ENCODE peak calls at places on chromosomes 16 and 17, in five cellular contexts. One of them, this sample, is unnamed. For H3K27me3, the result is how much of the 10 kb centered on the place peaks cover.

GRCh38 chr17:82374626-82375331 is 3.2 kb downstream of the UTS2R start:
- DNase-seq in lung: no peak
- DNase-seq in left ventricle myocardium inferior: no peak
- DNase-seq in upper lobe of right lung: no peak
- DNase-seq in left lung: peak
- DNase-seq in this sample: no peak

GRCh38 chr17:79046501-79047280 is 22.7 kb downstream of the C1QTNF1 start:
- DNase-seq in lung: no peak
- DNase-seq in left ventricle myocardium inferior: peak
- DNase-seq in upper lobe of right lung: peak
- DNase-seq in left lung: no peak
- DNase-seq in this sample: no peak

GRCh38 chr17:78822552-78822951 is 18.1 kb downstream of the USP36 start:
- DNase-seq in lung: no peak
- DNase-seq in left ventricle myocardium inferior: no peak
- DNase-seq in upper lobe of right lung: no peak
- DNase-seq in left lung: no peak
- DNase-seq in this sample: no peak

GRCh38 chr16:78884199-78884598 is 716.3 kb downstream of the MAF start:
- DNase-seq in lung: no peak
- DNase-seq in left ventricle myocardium inferior: no peak
- DNase-seq in upper lobe of right lung: no peak
- DNase-seq in left lung: no peak
- DNase-seq in this sample: no peak

GRCh38 chr16:1791943-1792812 is 1.3 kb downstream of the IGFALS start:
- DNase-seq in lung: no peak
- DNase-seq in left ventricle myocardium inferior: no peak
- DNase-seq in upper lobe of right lung: peak
- DNase-seq in left lung: peak
- DNase-seq in this sample: no peak

GRCh38 chr17:43559161-43559816 is 13.1 kb upstream of the ETV4 start:
- DNase-seq in lung: no peak
- DNase-seq in left ventricle myocardium inferior: no peak
- DNase-seq in upper lobe of right lung: no peak
- DNase-seq in left lung: no peak
- DNase-seq in this sample: peak

GRCh38 chr16:73047536-73048291 is at the start of gene ZFHX3:
- DNase-seq in lung: peak
- DNase-seq in left ventricle myocardium inferior: peak
- DNase-seq in upper lobe of right lung: peak
- DNase-seq in left lung: peak
- DNase-seq in this sample: peak

GRCh38 chr16:22638393-22639206 is 127.9 kb downstream of the NPIPB5 start:
- DNase-seq in lung: no peak
- DNase-seq in left ventricle myocardium inferior: no peak
- DNase-seq in upper lobe of right lung: no peak
- DNase-seq in left lung: no peak
- DNase-seq in this sample: no peak

GRCh38 chr16:48194828-48195566 is 39.2 kb upstream of the ABCC12 start:
- DNase-seq in lung: no peak
- DNase-seq in left ventricle myocardium inferior: no peak
- DNase-seq in upper lobe of right lung: no peak
- DNase-seq in left lung: no peak
- DNase-seq in this sample: no peak

GRCh38 chr17:21161498-21162393 is 35.0 kb downstream of the DHRS7B start:
- DNase-seq in lung: no peak
- DNase-seq in left ventricle myocardium inferior: no peak
- DNase-seq in upper lobe of right lung: no peak
- DNase-seq in left lung: no peak
- DNase-seq in this sample: no peak

GRCh38 chr16:55189975-55190636 is 133.9 kb upstream of the IRX6 start:
- DNase-seq in lung: no peak
- DNase-seq in left ventricle myocardium inferior: no peak
- DNase-seq in upper lobe of right lung: no peak
- DNase-seq in left lung: no peak
- DNase-seq in this sample: no peak

GRCh38 chr17:57211543-57211942 is 44.8 kb upstream of the MSI2 start:
- DNase-seq in lung: no peak
- DNase-seq in left ventricle myocardium inferior: no peak
- DNase-seq in upper lobe of right lung: no peak
- DNase-seq in left lung: no peak
- DNase-seq in this sample: no peak

GRCh38 chr16:15970743-15971434 is 21.5 kb downstream of the ABCC1 start:
- DNase-seq in lung: no peak
- DNase-seq in left ventricle myocardium inferior: no peak
- DNase-seq in upper lobe of right lung: no peak
- DNase-seq in left lung: no peak
- DNase-seq in this sample: no peak

GRCh38 chr17:27558842-27559505 is 72.0 kb upstream of the LGALS9 start:
- DNase-seq in lung: peak
- DNase-seq in left ventricle myocardium inferior: no peak
- DNase-seq in upper lobe of right lung: no peak
- DNase-seq in left lung: no peak
- DNase-seq in this sample: no peak

GRCh38 chr16:49465661-49466528 is 92.3 kb downstream of the C16orf78 start:
- DNase-seq in lung: peak
- DNase-seq in left ventricle myocardium inferior: no peak
- DNase-seq in upper lobe of right lung: no peak
- DNase-seq in left lung: no peak
- DNase-seq in this sample: no peak

GRCh38 chr17:46182961-46183360 is 10.3 kb downstream of the KANSL1 start:
- DNase-seq in lung: no peak
- DNase-seq in left ventricle myocardium inferior: no peak
- DNase-seq in upper lobe of right lung: no peak
- DNase-seq in left lung: no peak
- DNase-seq in this sample: no peak

GRCh38 chr16:86863609-86864008 is 285.3 kb downstream of the FOXL1 start:
- DNase-seq in lung: no peak
- DNase-seq in left ventricle myocardium inferior: no peak
- DNase-seq in upper lobe of right lung: no peak
- DNase-seq in left lung: no peak
- DNase-seq in this sample: no peak

GRCh38 chr16:86865866-86866675 is 287.7 kb downstream of the FOXL1 start:
- DNase-seq in lung: no peak
- DNase-seq in left ventricle myocardium inferior: peak
- DNase-seq in upper lobe of right lung: peak
- DNase-seq in left lung: no peak
- DNase-seq in this sample: no peak

GRCh38 chr16:86862596-86862995 is 284.2 kb downstream of the FOXL1 start:
- DNase-seq in lung: no peak
- DNase-seq in left ventricle myocardium inferior: peak
- DNase-seq in upper lobe of right lung: no peak
- DNase-seq in left lung: no peak
- DNase-seq in this sample: no peak

GRCh38 chr16:86866986-86867722 is 288.8 kb downstream of the FOXL1 start:
- DNase-seq in lung: no peak
- DNase-seq in left ventricle myocardium inferior: no peak
- DNase-seq in upper lobe of right lung: peak
- DNase-seq in left lung: no peak
- DNase-seq in this sample: no peak

DNA sequence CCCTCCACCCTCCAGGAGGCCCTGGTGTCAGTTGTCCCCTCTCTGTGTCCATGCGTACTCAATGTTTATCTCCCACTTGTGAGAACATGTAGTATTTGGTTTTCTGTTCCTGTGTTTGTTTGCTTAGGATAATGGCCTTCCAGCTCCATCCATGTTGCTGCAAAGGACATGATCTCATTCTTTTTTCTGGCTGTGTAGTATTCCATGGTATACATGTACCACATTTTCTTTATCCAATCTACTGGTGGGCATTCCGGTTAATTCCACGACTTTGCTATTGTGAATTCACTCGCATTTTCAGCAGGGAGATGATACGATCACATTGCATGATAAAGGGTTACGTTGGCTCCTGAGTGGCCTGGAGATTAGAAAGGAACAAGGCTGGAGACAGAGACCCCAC is 286.2 kb downstream of the FOXL1 start:
- DNase-seq in lung: no peak
- DNase-seq in left ventricle myocardium inferior: no peak
- DNase-seq in upper lobe of right lung: no peak
- DNase-seq in left lung: no peak
- DNase-seq in this sample: no peak
- H3K27me3 ChIP-seq in lung: under half
- H3K27me3 ChIP-seq in left ventricle myocardium inferior: under half
- H3K27me3 ChIP-seq in upper lobe of right lung: under half
- H3K27me3 ChIP-seq in left lung: under half
- H3K27me3 ChIP-seq in this sample: under half

GRCh38 chr16:89945654-89946053 is 2.9 kb upstream of the DEF8 start:
- DNase-seq in lung: peak
- DNase-seq in left ventricle myocardium inferior: no peak
- DNase-seq in upper lobe of right lung: no peak
- DNase-seq in left lung: no peak
- DNase-seq in this sample: no peak
- TF ChIP-seq CTCF in lung: no peak
- TF ChIP-seq CTCF in left ventricle myocardium inferior: no peak
- TF ChIP-seq CTCF in upper lobe of right lung: peak
- TF ChIP-seq CTCF in left lung: no peak
- TF ChIP-seq CTCF in this sample: no peak

GRCh38 chr16:87644186-87644585 is 41.9 kb downstream of the JPH3 start:
- DNase-seq in lung: no peak
- DNase-seq in left ventricle myocardium inferior: no peak
- DNase-seq in upper lobe of right lung: no peak
- DNase-seq in left lung: peak
- DNase-seq in this sample: no peak

GRCh38 chr16:87645802-87646201 is 43.5 kb downstream of the JPH3 start:
- DNase-seq in lung: no peak
- DNase-seq in left ventricle myocardium inferior: no peak
- DNase-seq in upper lobe of right lung: no peak
- DNase-seq in left lung: peak
- DNase-seq in this sample: no peak

GRCh38 chr16:87644596-87644995 is 42.3 kb downstream of the JPH3 start:
- DNase-seq in lung: no peak
- DNase-seq in left ventricle myocardium inferior: no peak
- DNase-seq in upper lobe of right lung: no peak
- DNase-seq in left lung: peak
- DNase-seq in this sample: no peak

GRCh38 chr16:87641721-87642120 is 39.4 kb downstream of the JPH3 start:
- DNase-seq in lung: no peak
- DNase-seq in left ventricle myocardium inferior: no peak
- DNase-seq in upper lobe of right lung: no peak
- DNase-seq in left lung: peak
- DNase-seq in this sample: no peak

DNA sequence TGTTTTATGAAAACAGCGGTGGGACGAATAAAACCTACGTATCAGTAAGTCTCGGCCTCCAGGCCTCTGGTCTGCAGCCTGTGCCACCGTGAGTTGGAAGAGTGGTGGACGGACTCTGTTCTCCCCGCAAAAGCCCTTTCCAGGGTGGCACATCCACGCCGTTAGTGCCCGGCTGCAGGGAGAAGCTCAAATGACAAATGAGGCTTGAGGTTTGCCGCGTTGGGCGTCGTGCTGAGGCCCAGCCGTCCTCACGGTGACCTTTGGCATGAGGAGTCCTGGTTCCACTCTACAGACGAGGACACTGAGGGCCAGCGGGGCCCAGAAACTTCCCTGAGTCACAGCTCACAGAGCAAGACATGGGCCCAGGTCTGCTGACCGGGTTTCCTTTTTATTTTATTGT is 40.2 kb downstream of the JPH3 start:
- DNase-seq in lung: no peak
- DNase-seq in left ventricle myocardium inferior: no peak
- DNase-seq in upper lobe of right lung: no peak
- DNase-seq in left lung: peak
- DNase-seq in this sample: no peak
- H3K27me3 ChIP-seq in lung: under half
- H3K27me3 ChIP-seq in left ventricle myocardium inferior: half or more
- H3K27me3 ChIP-seq in upper lobe of right lung: under half
- H3K27me3 ChIP-seq in left lung: half or more
- H3K27me3 ChIP-seq in this sample: under half

DNA sequence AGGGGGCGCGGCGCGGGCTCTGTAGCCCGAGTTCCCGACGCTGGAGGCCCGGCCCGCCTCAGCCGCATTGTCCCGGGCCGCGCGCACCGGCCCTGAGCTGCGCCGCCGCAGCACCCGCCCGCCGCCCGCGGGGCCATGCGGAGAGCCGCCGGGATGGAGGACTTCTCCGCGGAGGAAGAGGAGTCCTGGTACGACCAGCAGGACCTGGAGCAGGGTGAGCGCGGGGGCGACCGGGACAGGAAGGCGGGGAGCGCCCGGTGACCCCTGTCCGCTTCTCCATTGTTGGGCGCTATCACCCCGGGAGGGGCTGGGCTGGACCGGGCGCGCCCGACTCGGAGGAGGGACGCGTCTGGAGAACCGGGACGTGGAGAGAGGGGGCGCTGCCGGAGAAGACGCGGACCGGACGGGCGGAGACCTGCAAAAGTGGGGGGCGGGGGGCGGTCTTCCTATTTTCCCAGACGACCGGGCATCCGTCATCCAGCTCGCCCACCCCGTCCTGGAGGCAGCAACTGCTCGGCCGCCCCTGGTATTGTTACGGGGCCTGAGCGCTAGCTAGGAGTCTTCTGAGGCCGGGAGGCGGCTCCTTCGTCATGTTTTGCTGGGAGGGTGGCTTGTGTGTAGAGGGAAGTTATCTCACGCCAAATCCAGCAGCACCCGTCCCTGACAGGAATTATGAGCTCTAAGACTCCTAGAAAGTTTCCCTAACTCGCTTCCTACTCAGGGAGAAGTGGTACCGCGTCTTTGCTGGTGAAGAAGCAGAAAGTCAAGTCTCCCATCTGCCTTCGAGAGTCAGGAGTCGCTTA is 678 bp downstream of the CDR2L start:
- DNase-seq in lung: peak
- DNase-seq in left ventricle myocardium inferior: peak
- DNase-seq in upper lobe of right lung: peak
- DNase-seq in left lung: peak
- DNase-seq in this sample: peak
- TF ChIP-seq CTCF in lung: no peak
- TF ChIP-seq CTCF in left ventricle myocardium inferior: peak
- TF ChIP-seq CTCF in upper lobe of right lung: peak
- TF ChIP-seq CTCF in left lung: peak
- TF ChIP-seq CTCF in this sample: peak